ENCODE peak calls at places on chromosomes 7 and 10, in ten cellular contexts. O is stimulated activated naive CD8-positive, alpha-beta T cell treated with anti-CD3 and anti-CD28 coated beads, Interleukin-15, amount 100 ng/mL, for 72 hours; I is lung; T is DMS153; C is glutamatergic neuron; J is upper lobe of left lung; F is NCI-H2081; N is choroid plexus epithelial cell; L is cerebellar cortex; W is activated naive CD4-positive, alpha-beta T cell treated with anti-CD3 and anti-CD28 coated beads for 36 hours. Z is an unnamed sample.

GRCh38 chr10:3848005-3848767 is 63.2 kb upstream of the KLF6 start:
- DNase-seq in W (no peak), L (no peak), J (no peak), F (no peak), O (no peak), N (peak), I (no peak), C (no peak), T (no peak), Z (no peak)

GRCh38 chr10:930415-931325 is 835 bp downstream of the LARP4B start:
- DNase-seq in T (no peak), I (peak), J (peak), N (peak), W (peak), L (no peak), O (peak), C (peak), F (no peak), Z (peak)

GRCh38 chr7:44051611-44052220 is 7.2 kb downstream of the DBNL start:
- DNase-seq in I (no peak), O (no peak), T (no peak), W (no peak), C (no peak), F (no peak), N (no peak), L (no peak), J (no peak), Z (no peak)

GRCh38 chr7:84271550-84271949 is 77.0 kb upstream of the SEMA3A start:
- DNase-seq in O (no peak), I (no peak), J (no peak), N (peak), L (no peak), W (no peak), T (no peak), F (no peak), C (no peak), Z (no peak)

GRCh38 chr10:58373446-58373834 is 11.8 kb upstream of the TFAM start:
- DNase-seq in J (no peak), W (no peak), C (no peak), T (no peak), N (no peak), O (no peak), F (no peak), L (no peak), I (no peak), Z (no peak)

GRCh38 chr10:74027702-74028101 is 29.8 kb downstream of the VCL start:
- DNase-seq in O (no peak), C (no peak), T (no peak), I (no peak), W (no peak), J (no peak), L (no peak), F (no peak), N (no peak), Z (no peak)

GRCh38 chr7:81618400-81619014 is 151.3 kb downstream of the HGF start:
- DNase-seq in W (no peak), F (no peak), T (no peak), J (no peak), C (no peak), N (peak), I (no peak), L (no peak), O (no peak), Z (no peak)

GRCh38 chr7:92567460-92567859 is 22.7 kb downstream of the FAM133B start:
- DNase-seq in L (no peak), T (no peak), N (peak), O (no peak), J (no peak), I (no peak), W (no peak), C (no peak), F (no peak), Z (no peak)

GRCh38 chr10:104139221-104139620 is 17.2 kb downstream of the SFR1 start:
- DNase-seq in O (no peak), F (no peak), L (no peak), N (peak), W (no peak), T (no peak), I (no peak), J (no peak), C (no peak), Z (no peak)

GRCh38 chr7:31788891-31789680 is 102.1 kb downstream of the PPP1R17 start:
- DNase-seq in I (no peak), L (no peak), N (no peak), J (no peak), T (no peak), C (no peak), W (no peak), F (no peak), O (no peak), Z (no peak)

GRCh38 chr10:90313548-90314325 is 544.1 kb downstream of the HTR7 start:
- DNase-seq in T (no peak), J (no peak), N (no peak), I (no peak), C (no peak), L (no peak), O (no peak), W (no peak), F (no peak), Z (no peak)

GRCh38 chr7:85001493-85002345 is 185.1 kb downstream of the SEMA3D start:
- DNase-seq in L (no peak), J (no peak), T (no peak), I (no peak), W (no peak), F (peak), C (no peak), N (peak), O (no peak), Z (no peak)

GRCh38 chr7:156184164-156184563 is 371.9 kb upstream of the SHH start:
- DNase-seq in N (no peak), I (no peak), O (no peak), T (no peak), C (no peak), J (no peak), F (no peak), W (no peak), L (no peak), Z (no peak)

GRCh38 chr7:129047761-129048160 is 7.2 kb downstream of the TNPO3 start:
- DNase-seq in T (no peak), F (no peak), J (no peak), N (no peak), W (no peak), O (no peak), C (no peak), L (no peak), I (no peak), Z (no peak)

GRCh38 chr7:155230169-155230593 is 67.5 kb upstream of the INSIG1 start:
- DNase-seq in F (no peak), I (no peak), O (no peak), J (no peak), N (peak), L (no peak), T (no peak), C (peak), W (no peak), Z (no peak)

Z was measured in T-helper 2 cell treated with Interferon-gamma antibody and Interleukin-4, amounts not matched to agents 5 μg/mL and 100 μg/mL, for 36 hours.